ENCODE peak calls at places on chromosomes 4 and X, in eight cellular contexts. L is cardiac muscle cell, R is fibroblast of lung, S is left ventricle myocardium inferior, Z is H9, V is WERI-Rb-1, E is right lobe of liver, Y is OCI-LY7. O is an unnamed sample.

GRCh38 chrX:44946771-44947170 is 73.8 kb downstream of the KDM6A start:
- DNase-seq in L (peak; percentile 42), R (peak; percentile 38), S (no peak), Z (no peak), V (no peak), E (no peak), Y (no peak), O (no peak)

GRCh38 chr4:14744346-14744745 is 257.9 kb upstream of the CPEB2 start:
- DNase-seq in L (no peak), R (no peak), S (no peak), Z (peak; percentile 37), V (no peak), E (no peak), Y (no peak), O (no peak)

GRCh38 chr4:94548571-94548970 is 96.8 kb downstream of the PDLIM5 start:
- DNase-seq in L (peak; percentile 91), R (peak; percentile 54), S (no peak), Z (no peak), V (no peak), E (no peak), Y (no peak), O (peak; percentile 82)

GRCh38 chr4:81069706-81070331 is 39.3 kb downstream of the BMP3 start:
- DNase-seq in L (peak; percentile 93), R (peak; percentile 95), S (peak; percentile 10), Z (peak; percentile 86), V (peak; percentile 82), E (no peak), Y (peak; percentile 92), O (peak; percentile 79)

GRCh38 chrX:52363247-52363883 is 5.5 kb upstream of the XAGE2 start:
- DNase-seq in L (peak; percentile 10), R (peak; percentile 12), S (no peak), Z (no peak), V (no peak), E (no peak), Y (no peak), O (peak; percentile 10)

GRCh38 chr4:30056016-30056415 is 664.2 kb upstream of the PCDH7 start:
- DNase-seq in L (no peak), R (no peak), S (no peak), Z (no peak), V (no peak), E (no peak), Y (no peak), O (no peak)

GRCh38 chr4:626201-627091 is 1.1 kb downstream of the PDE6B start:
- DNase-seq in L (no peak), R (no peak), S (peak; percentile 3), Z (peak; percentile 27), V (no peak), E (peak; percentile 31), Y (no peak), O (no peak)

GRCh38 chr4:122259849-122260248 is 107.7 kb downstream of the BLTP1 start:
- DNase-seq in L (no peak), R (no peak), S (no peak), Z (no peak), V (no peak), E (no peak), Y (no peak), O (no peak)

GRCh38 chrX:100895365-100896075 is 21.4 kb upstream of the NOX1 start:
- DNase-seq in L (peak; percentile 51), R (peak; percentile 52), S (no peak), Z (peak; percentile 52), V (peak; percentile 34), E (no peak), Y (peak; percentile 67), O (peak; percentile 55)

GRCh38 chr4:151296227-151296626 is 19.3 kb downstream of the PRSS48 start:
- DNase-seq in L (no peak), R (no peak), S (no peak), Z (no peak), V (no peak), E (no peak), Y (no peak), O (no peak)

GRCh38 chr4:54063224-54063623 is 1.2 kb downstream of the CHIC2 start:
- DNase-seq in L (peak; percentile 62), R (peak; percentile 40), S (no peak), Z (no peak), V (no peak), E (no peak), Y (no peak), O (peak; percentile 81)

GRCh38 chr4:118307619-118308018 is 45.2 kb downstream of the PRSS12 start:
- DNase-seq in L (no peak), R (peak; percentile 6), S (no peak), Z (no peak), V (no peak), E (no peak), Y (no peak), O (no peak)

GRCh38 chr4:43251760-43252317 is 359.3 kb downstream of the GRXCR1 start:
- DNase-seq in L (no peak), R (peak; percentile 33), S (no peak), Z (no peak), V (peak; percentile 58), E (no peak), Y (no peak), O (peak; percentile 9)

GRCh38 chr4:140333523-140333922 is 39.9 kb upstream of the SCOC start:
- DNase-seq in L (no peak), R (no peak), S (no peak), Z (no peak), V (no peak), E (no peak), Y (no peak), O (no peak)

GRCh38 chr4:55407764-55408163 is 12.0 kb downstream of the TMEM165 start:
- DNase-seq in L (no peak), R (no peak), S (no peak), Z (no peak), V (no peak), E (no peak), Y (no peak), O (no peak)

GRCh38 chr4:42371306-42372063 is 25.8 kb upstream of the SHISA3 start:
- DNase-seq in L (peak; percentile 82), R (peak; percentile 85), S (no peak), Z (no peak), V (peak; percentile 19), E (no peak), Y (peak; percentile 63), O (peak; percentile 61)

GRCh38 chr4:137614491-137614890 is 82.2 kb upstream of the PCDH18 start:
- DNase-seq in L (no peak), R (peak; percentile 49), S (no peak), Z (no peak), V (no peak), E (no peak), Y (no peak), O (no peak)

GRCh38 chr4:156710571-156711195 is 260.9 kb downstream of the PDGFC start:
- DNase-seq in L (no peak), R (no peak), S (no peak), Z (no peak), V (no peak), E (no peak), Y (no peak), O (peak; percentile 38)

GRCh38 chr4:19381068-19381467 is 870.6 kb upstream of the SLIT2 start:
- DNase-seq in L (peak; percentile 50), R (peak; percentile 56), S (no peak), Z (no peak), V (no peak), E (no peak), Y (no peak), O (peak; percentile 80)

GRCh38 chrX:24294619-24295018 is 19.2 kb downstream of the SUPT20HL2 start:
- DNase-seq in L (peak; percentile 58), R (no peak), S (no peak), Z (peak; percentile 75), V (peak; percentile 50), E (no peak), Y (peak; percentile 16), O (peak; percentile 10)

GRCh38 chr4:176791591-176792347 is 953 bp downstream of the VEGFC start:
- DNase-seq in L (peak; percentile 58), R (peak; percentile 75), S (peak; percentile 14), Z (peak; percentile 38), V (peak; percentile 40), E (no peak), Y (no peak), O (peak; percentile 78)

GRCh38 chr4:123546661-123547060 is 150.1 kb downstream of the SPRY1 start:
- DNase-seq in L (no peak), R (no peak), S (no peak), Z (no peak), V (no peak), E (no peak), Y (no peak), O (no peak)
- H3K27ac ChIP-seq in L (no peak overlapping the region), R (no peak overlapping the region), S (no peak overlapping the region), Z (peak overlapping the region; percentile 74), V (no peak overlapping the region), E (peak overlapping the region; percentile 75), Y (no peak overlapping the region), O (no peak overlapping the region)

GRCh38 chr4:163613375-163613774 is 118.9 kb downstream of the TMA16 start:
- DNase-seq in L (no peak), R (no peak), S (no peak), Z (no peak), V (no peak), E (no peak), Y (no peak), O (no peak)
- H3K27ac ChIP-seq in L (no peak overlapping the region), R (no peak overlapping the region), S (peak overlapping the region; percentile 39), Z (no peak overlapping the region), V (no peak overlapping the region), E (no peak overlapping the region), Y (no peak overlapping the region), O (no peak overlapping the region)

DNA sequence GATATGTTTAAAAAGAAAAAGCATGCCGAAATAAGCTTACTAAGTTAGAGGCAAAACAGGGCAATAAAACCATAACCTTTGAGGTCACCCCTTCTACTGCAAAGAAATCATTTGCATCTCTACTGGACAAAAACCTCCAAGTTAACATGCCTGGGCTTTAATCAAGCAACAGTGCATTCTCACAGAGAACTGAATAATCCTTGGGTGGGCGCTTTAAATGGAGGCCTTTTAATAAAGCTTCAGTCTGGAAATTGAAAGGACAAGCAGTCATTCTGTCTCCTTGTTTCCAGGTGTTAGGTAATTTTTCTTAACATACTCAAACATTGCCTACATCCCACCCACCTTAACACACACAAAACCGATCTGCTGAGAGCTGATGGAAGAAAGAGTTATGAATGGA is 34.5 kb upstream of the SMS start:
- DNase-seq in L (no peak), R (no peak), S (no peak), Z (no peak), V (no peak), E (no peak), Y (no peak), O (no peak)
- H3K27ac ChIP-seq in L (peak overlapping the region; percentile 12), R (no peak overlapping the region), S (no peak overlapping the region), Z (no peak overlapping the region), V (no peak overlapping the region), E (no peak overlapping the region), Y (no peak overlapping the region), O (no peak overlapping the region)

GRCh38 chr4:152937535-152938236 is 1.6 kb downstream of the FHDC1 start:
- DNase-seq in L (peak; percentile 38), R (peak; percentile 33), S (peak; percentile 37), Z (no peak), V (no peak), E (no peak), Y (no peak), O (peak; percentile 68)

GRCh38 chr4:152935138-152935537 is 985 bp upstream of the FHDC1 start:
- DNase-seq in L (no peak), R (no peak), S (no peak), Z (peak; percentile 73), V (peak; percentile 64), E (no peak), Y (no peak), O (no peak)

GRCh38 chr4:152937280-152937534 is 1.1 kb downstream of the FHDC1 start:
- DNase-seq in L (no peak), R (no peak), S (no peak), Z (no peak), V (no peak), E (no peak), Y (no peak), O (no peak)

GRCh38 chr4:152935661-152936445 is at the start of gene FHDC1:
- DNase-seq in L (no peak), R (no peak), S (no peak), Z (peak; percentile 92), V (peak; percentile 94), E (no peak), Y (no peak), O (peak; percentile 39)

GRCh38 chr4:152936446-152937279 is 540 bp downstream of the FHDC1 start:
- DNase-seq in L (no peak), R (no peak), S (no peak), Z (peak; percentile 62), V (peak; percentile 62), E (peak; percentile 63), Y (no peak), O (peak; percentile 62)
- H3K27ac ChIP-seq in L (no peak overlapping the region), R (no peak overlapping the region), S (no peak overlapping the region), Z (no peak overlapping the region), V (peak overlapping the region; percentile 98), E (no peak overlapping the region), Y (no peak overlapping the region), O (no peak overlapping the region)

O was measured in GM23248.